ENCODE peak calls at places on chromosomes 1 and 21, in nine cellular contexts. L, C, H, I, F, E, G, R and S are unnamed samples.

GRCh38 chr1:31421404-31422040 is 8.5 kb downstream of the SERINC2 start:
- DNase-seq in G (peak; percentile 24), I (peak; percentile 14), R (no peak), C (no peak), L (peak; percentile 51), E (peak; percentile 41), H (peak; percentile 81), F (no peak), S (no peak)

GRCh38 chr1:116820362-116820761 is 66.1 kb downstream of the CD2 start:
- DNase-seq in E (peak; percentile 90), R (peak; percentile 69), C (no peak), G (no peak), I (peak; percentile 98), H (no peak), L (no peak), F (peak; percentile 73), S (no peak)

GRCh38 chr1:172764378-172764777 is 105.5 kb downstream of the FASLG start:
- DNase-seq in H (no peak), I (no peak), R (no peak), E (peak; percentile 60), F (no peak), G (peak; percentile 86), L (no peak), C (no peak), S (no peak)

GRCh38 chr1:69967245-69967766 is 238.1 kb downstream of the LRRC40 start:
- DNase-seq in R (no peak), C (no peak), F (peak; percentile 28), E (no peak), L (no peak), G (no peak), H (no peak), I (peak; percentile 6), S (no peak)

GRCh38 chr1:44500181-44501021 is 95.3 kb downstream of the RNF220 start:
- DNase-seq in F (no peak), H (peak; percentile 91), L (peak; percentile 53), I (peak; percentile 26), R (no peak), C (peak; percentile 40), G (no peak), E (peak; percentile 65), S (no peak)

GRCh38 chr1:160951443-160952128 is 3.0 kb downstream of the ITLN2 start:
- DNase-seq in E (peak; percentile 79), G (peak; percentile 88), I (peak; percentile 51), L (peak; percentile 58), F (peak; percentile 62), H (peak; percentile 85), R (peak; percentile 86), C (peak; percentile 69), S (no peak)

GRCh38 chr1:243420968-243421675 is 165.3 kb downstream of the SDCCAG8 start:
- DNase-seq in H (no peak), I (no peak), E (peak; percentile 25), F (no peak), L (no peak), G (no peak), C (no peak), R (no peak), S (no peak)

GRCh38 chr1:43270421-43271095 is 775 bp downstream of the TMEM125 start:
- DNase-seq in I (no peak), G (peak; percentile 51), E (peak; percentile 26), R (peak; percentile 49), C (peak; percentile 64), H (peak; percentile 97), F (peak; percentile 96), L (peak; percentile 47), S (no peak)

GRCh38 chr21:34133392-34133791 is 60.0 kb downstream of the MRPS6 start:
- DNase-seq in L (no peak), G (no peak), E (no peak), F (no peak), R (no peak), H (no peak), C (no peak), I (no peak), S (no peak)

GRCh38 chr21:34135330-34135729 is 62.0 kb downstream of the MRPS6 start:
- DNase-seq in C (no peak), E (no peak), G (no peak), L (no peak), R (no peak), H (no peak), F (no peak), I (no peak), S (no peak)

GRCh38 chr21:34132202-34132601 is 58.8 kb downstream of the MRPS6 start:
- DNase-seq in F (no peak), G (no peak), I (no peak), H (no peak), E (no peak), L (no peak), C (no peak), R (no peak), S (no peak)

GRCh38 chr21:34132905-34133304 is 59.5 kb downstream of the MRPS6 start:
- DNase-seq in L (no peak), R (no peak), C (no peak), I (no peak), F (no peak), E (no peak), G (no peak), H (no peak), S (no peak)

GRCh38 chr21:34133802-34134201 is 60.4 kb downstream of the MRPS6 start:
- DNase-seq in H (peak; percentile 56), L (no peak), F (no peak), G (no peak), R (no peak), E (no peak), I (no peak), C (no peak), S (no peak)
- TF ChIP-seq CTCF in H (peak; percentile 73), L (peak; percentile 34), F (peak; percentile 34), G (peak; percentile 44), R (no peak), E (peak; percentile 46), I (peak; percentile 59), C (peak; percentile 73), S (peak; percentile 69)

GRCh38 chr1:165764277-165764676 is 4.4 kb downstream of the TMCO1 start:
- DNase-seq in G (no peak), L (no peak), R (no peak), I (no peak), H (no peak), F (no peak), C (no peak), E (no peak), S (no peak)

GRCh38 chr1:165773324-165773965 is 4.8 kb upstream of the TMCO1 start:
- DNase-seq in C (no peak), F (peak; percentile 29), I (peak; percentile 90), R (no peak), L (no peak), H (no peak), E (peak; percentile 78), G (no peak), S (no peak)

GRCh38 chr1:165763442-165763841 is 5.2 kb downstream of the TMCO1 start:
- DNase-seq in F (no peak), I (no peak), L (no peak), E (no peak), H (no peak), R (no peak), G (peak; percentile 45), C (no peak), S (no peak)

GRCh38 chr1:165772739-165773138 is 4.1 kb upstream of the TMCO1 start:
- DNase-seq in G (no peak), R (no peak), F (no peak), E (no peak), I (no peak), C (no peak), H (no peak), L (no peak), S (no peak)

DNA sequence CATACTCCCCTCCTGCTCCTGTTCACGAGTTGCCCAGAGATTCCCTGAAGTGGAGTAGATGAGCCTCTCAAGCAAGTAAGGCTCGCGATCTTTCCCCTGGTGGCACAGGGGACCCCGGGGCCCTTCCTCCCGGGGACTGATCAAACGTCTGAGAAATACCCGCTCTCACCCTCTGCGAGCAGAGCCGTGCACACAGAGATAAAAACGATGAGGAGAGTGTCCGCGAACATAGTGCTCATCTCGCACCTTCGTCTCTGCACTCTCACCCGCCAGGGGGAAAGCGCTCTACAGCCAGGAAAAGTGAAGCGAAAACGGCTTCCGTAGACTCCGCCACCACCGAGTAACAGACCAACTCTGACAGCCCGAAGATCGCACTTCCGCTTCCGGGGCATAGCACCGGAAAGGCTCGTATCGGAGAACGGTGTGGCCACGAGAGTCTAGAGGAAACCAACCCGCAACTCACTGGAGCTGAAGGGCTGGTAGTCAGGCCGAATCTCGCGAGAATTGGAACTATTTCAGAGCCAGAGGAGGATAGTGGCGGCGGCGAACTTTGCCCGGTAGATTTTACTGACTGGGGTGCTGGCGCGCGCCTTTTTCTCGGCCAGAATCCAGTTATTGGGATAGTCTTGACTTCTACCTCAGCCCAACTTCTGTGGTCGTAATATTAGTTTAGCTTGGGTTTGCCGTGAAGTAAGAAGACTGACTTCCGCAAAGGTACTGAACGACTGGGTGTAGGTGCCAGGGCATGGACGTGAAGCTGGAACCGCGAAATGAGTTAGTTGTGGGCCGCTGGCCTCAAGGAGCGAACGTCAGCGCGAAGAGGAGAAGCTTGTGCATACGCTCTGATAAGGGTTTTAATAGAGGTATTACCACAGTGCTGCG is at the start of gene TMCO1:
- DNase-seq in R (peak; percentile 93), I (peak; percentile 98), C (peak; percentile 87), F (peak; percentile 89), H (peak; percentile 100), L (peak; percentile 88), E (peak; percentile 99), G (peak; percentile 97), S (peak; percentile 91)
- TF ChIP-seq CTCF in R (no peak), I (peak; percentile 60), C (no peak), F (no peak), H (peak; percentile 14), L (no peak), E (peak; percentile 51), G (no peak), S (peak; percentile 39)

DNA sequence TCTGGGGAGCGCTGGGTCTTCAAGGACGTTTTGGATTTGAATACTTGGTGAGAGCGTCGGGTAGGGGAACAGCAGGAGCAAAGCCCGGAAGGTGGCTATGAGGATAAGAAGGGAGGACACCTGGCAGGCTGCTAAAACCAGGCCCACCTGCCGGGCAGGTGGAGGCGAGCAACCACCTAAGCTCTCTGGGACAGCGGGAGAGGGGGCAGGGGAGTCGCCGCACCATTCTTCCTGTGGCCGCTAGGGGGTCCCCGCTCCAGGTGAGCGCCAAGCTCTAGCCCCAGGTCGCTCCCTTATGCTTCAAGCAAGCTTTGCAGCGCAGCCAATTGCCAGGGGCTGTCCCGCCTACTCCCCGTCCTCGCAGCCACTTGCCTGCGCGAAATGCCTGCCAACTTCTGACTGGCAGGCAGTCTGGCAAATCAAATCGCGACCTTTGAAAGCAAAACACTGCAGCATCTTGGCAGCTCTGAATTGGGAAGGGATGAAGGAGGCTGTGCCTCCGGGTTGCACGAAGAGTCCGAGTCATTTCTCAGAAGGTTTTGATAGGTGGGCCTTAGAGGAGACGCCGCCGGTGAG is at the start of gene NIPAL3:
- DNase-seq in G (peak; percentile 99), E (peak; percentile 100), R (peak; percentile 98), I (peak; percentile 98), L (peak; percentile 97), H (peak; percentile 100), C (peak; percentile 97), F (peak; percentile 98), S (peak; percentile 96)
- TF ChIP-seq CTCF in G (peak; percentile 82), E (peak; percentile 80), R (peak; percentile 68), I (peak; percentile 85), L (peak; percentile 89), H (peak; percentile 51), C (peak; percentile 91), F (peak; percentile 67), S (peak; percentile 89)

DNA sequence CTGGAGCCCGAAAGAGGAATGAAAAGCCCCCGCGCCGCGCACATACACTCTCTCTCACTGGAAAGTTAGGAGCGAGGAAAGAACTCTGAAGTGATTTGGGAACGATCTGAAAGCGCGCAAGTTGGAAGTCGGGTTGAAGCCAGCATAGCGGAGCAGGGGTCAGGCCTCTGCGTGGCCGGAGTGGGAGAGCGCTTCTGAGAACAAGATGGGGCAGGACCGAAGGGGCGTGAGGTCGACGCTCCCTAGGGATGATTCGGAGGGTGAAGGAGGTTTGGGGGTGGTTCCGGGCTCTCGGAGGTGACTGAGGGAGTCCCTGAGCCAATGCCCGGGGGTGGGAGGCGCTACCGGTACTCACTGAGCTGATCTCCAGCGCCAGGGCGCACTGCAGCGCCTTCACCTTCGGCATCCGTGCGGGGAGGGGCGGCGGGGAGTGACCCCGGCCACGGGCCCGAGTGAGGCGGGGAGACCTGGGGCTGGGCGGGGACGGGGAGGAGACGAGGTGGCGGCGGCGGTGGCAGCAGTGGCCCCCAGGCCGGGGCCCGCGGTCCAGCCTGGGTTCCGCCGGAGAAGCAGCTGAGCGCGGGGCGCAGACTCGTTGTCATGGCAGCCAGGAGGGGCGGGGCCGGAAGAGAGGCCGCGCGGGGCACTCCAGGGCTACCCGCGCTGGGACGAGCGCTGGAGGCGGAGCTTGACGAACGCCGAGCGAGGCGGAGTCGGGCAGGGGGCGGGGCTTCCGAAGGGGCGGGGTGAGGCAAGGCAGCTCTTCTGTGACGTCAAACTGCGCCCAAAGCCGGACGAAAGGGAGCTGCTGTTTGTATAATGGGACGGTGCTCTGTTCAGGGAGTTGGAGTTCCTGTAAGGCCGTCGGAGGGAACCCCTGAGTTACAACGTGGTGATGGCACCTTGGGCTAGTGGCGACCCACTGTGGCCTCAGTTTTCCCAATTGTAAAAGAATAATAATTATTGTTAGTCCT is at the start of gene SPATA6:
- DNase-seq in F (peak; percentile 11), C (peak; percentile 93), G (peak; percentile 96), H (peak; percentile 98), E (peak; percentile 97), R (peak; percentile 100), I (peak; percentile 91), L (peak; percentile 100), S (peak; percentile 95)
- TF ChIP-seq CTCF in F (no peak), C (no peak), G (no peak), H (no peak), E (peak; percentile 13), R (no peak), I (no peak), L (no peak), S (no peak)